ENCODE peak calls at places on chromosomes 3 and 15, in four cellular contexts. One of them, this sample, is unnamed.

GRCh38 chr3:56590814-56591213 is 33.8 kb downstream of the CCDC66 start:
- DNase-seq in tibial nerve: no peak
- DNase-seq in HCEC 1CT: no peak
- DNase-seq in left ventricle myocardium superior: no peak
- DNase-seq in this sample: no peak

GRCh38 chr3:65706786-65707568 is 331.7 kb downstream of the MAGI1 start:
- DNase-seq in tibial nerve: no peak
- DNase-seq in HCEC 1CT: no peak
- DNase-seq in left ventricle myocardium superior: no peak
- DNase-seq in this sample: no peak

GRCh38 chr3:89419647-89420141 is 312.3 kb downstream of the EPHA3 start:
- DNase-seq in tibial nerve: no peak
- DNase-seq in HCEC 1CT: no peak
- DNase-seq in left ventricle myocardium superior: no peak
- DNase-seq in this sample: no peak

GRCh38 chr15:42275780-42276395 is 2.7 kb upstream of the TMEM87A start:
- DNase-seq in tibial nerve: no peak
- DNase-seq in HCEC 1CT: no peak
- DNase-seq in left ventricle myocardium superior: no peak
- DNase-seq in this sample: no peak

GRCh38 chr3:32154180-32154579 is 47.8 kb downstream of the GPD1L start:
- DNase-seq in tibial nerve: no peak
- DNase-seq in HCEC 1CT: peak; percentile 9
- DNase-seq in left ventricle myocardium superior: no peak
- DNase-seq in this sample: no peak

GRCh38 chr3:165642761-165643432 is 194.3 kb downstream of the BCHE start:
- DNase-seq in tibial nerve: no peak
- DNase-seq in HCEC 1CT: peak; percentile 97
- DNase-seq in left ventricle myocardium superior: no peak
- DNase-seq in this sample: peak; percentile 24

GRCh38 chr3:184289426-184289938 is 9.6 kb upstream of the PSMD2 start:
- DNase-seq in tibial nerve: no peak
- DNase-seq in HCEC 1CT: peak; percentile 38
- DNase-seq in left ventricle myocardium superior: peak; percentile 49
- DNase-seq in this sample: no peak

GRCh38 chr3:65126527-65127440 is 439.0 kb upstream of the ADAMTS9 start:
- DNase-seq in tibial nerve: no peak
- DNase-seq in HCEC 1CT: peak; percentile 88
- DNase-seq in left ventricle myocardium superior: no peak
- DNase-seq in this sample: no peak

GRCh38 chr3:17431004-17431403 is 311.4 kb downstream of the TBC1D5 start:
- DNase-seq in tibial nerve: no peak
- DNase-seq in HCEC 1CT: peak; percentile 63
- DNase-seq in left ventricle myocardium superior: no peak
- DNase-seq in this sample: no peak

GRCh38 chr3:122800031-122800430 is 5.2 kb downstream of the SLC49A4 start:
- DNase-seq in tibial nerve: no peak
- DNase-seq in HCEC 1CT: no peak
- DNase-seq in left ventricle myocardium superior: no peak
- DNase-seq in this sample: no peak

GRCh38 chr3:181459516-181459915 is 252.2 kb upstream of the SOX2 start:
- DNase-seq in tibial nerve: no peak
- DNase-seq in HCEC 1CT: no peak
- DNase-seq in left ventricle myocardium superior: no peak
- DNase-seq in this sample: no peak

GRCh38 chr3:115217678-115218451 is 70.8 kb upstream of the ZBTB20 start:
- DNase-seq in tibial nerve: no peak
- DNase-seq in HCEC 1CT: peak; percentile 56
- DNase-seq in left ventricle myocardium superior: no peak
- DNase-seq in this sample: no peak

GRCh38 chr15:44045661-44046060 is 149.4 kb downstream of the FRMD5 start:
- DNase-seq in tibial nerve: no peak
- DNase-seq in HCEC 1CT: no peak
- DNase-seq in left ventricle myocardium superior: no peak
- DNase-seq in this sample: no peak

GRCh38 chr3:152270145-152270870 is 1.6 kb downstream of the MBNL1 start:
- DNase-seq in tibial nerve: no peak
- DNase-seq in HCEC 1CT: peak; percentile 46
- DNase-seq in left ventricle myocardium superior: no peak
- DNase-seq in this sample: no peak

GRCh38 chr3:192062186-192062585 is 601.2 kb downstream of the PYDC2 start:
- DNase-seq in tibial nerve: no peak
- DNase-seq in HCEC 1CT: no peak
- DNase-seq in left ventricle myocardium superior: no peak
- DNase-seq in this sample: no peak